ENCODE peak calls at places on chromosomes 7 and 10, in four cellular contexts. L is HCT116; E is cardiac muscle cell; C is naive thymus-derived CD4-positive, alpha-beta T cell. H is an unnamed sample.

GRCh38 chr10:3805791-3806381 is 20.9 kb upstream of the KLF6 start:
- DNase-seq in C (no peak), L (peak; percentile 51), E (no peak), H (no peak)

GRCh38 chr7:12650080-12650479 is 37.4 kb upstream of the ARL4A start:
- DNase-seq in E (no peak), L (no peak), C (no peak), H (no peak)

GRCh38 chr7:1056006-1056784 is 11.8 kb downstream of the GPR146 start:
- DNase-seq in E (no peak), L (no peak), C (no peak), H (no peak)

GRCh38 chr10:86647773-86648705 is 6.3 kb upstream of the OPN4 start:
- DNase-seq in L (no peak), E (no peak), C (no peak), H (peak; percentile 79)

GRCh38 chr7:2628137-2628482 is 3.7 kb upstream of the TTYH3 start:
- DNase-seq in C (no peak), L (no peak), E (no peak), H (no peak)

GRCh38 chr10:22849077-22849810 is 78.6 kb upstream of the ARMC3 start:
- DNase-seq in L (no peak), E (no peak), C (peak; percentile 16), H (no peak)

GRCh38 chr7:156612930-156613329 is 27.6 kb upstream of the RNF32 start:
- DNase-seq in C (peak; percentile 58), E (no peak), L (no peak), H (no peak)

GRCh38 chr7:123935436-123936381 is 10.7 kb downstream of the SPAM1 start:
- DNase-seq in L (no peak), C (no peak), E (no peak), H (no peak)

GRCh38 chr7:66423729-66424128 is 205.0 kb upstream of the KCTD7 start:
- DNase-seq in L (no peak), E (no peak), C (no peak), H (no peak)

GRCh38 chr7:73718905-73719805 is at the start of gene STX1A:
- DNase-seq in L (no peak), C (peak; percentile 74), E (peak; percentile 87), H (peak; percentile 75)

GRCh38 chr7:111516612-111517011 is 45.7 kb downstream of the IMMP2L start:
- DNase-seq in E (no peak), C (no peak), L (no peak), H (no peak)

GRCh38 chr7:63899691-63900393 is 98.8 kb upstream of the ZNF722 start:
- DNase-seq in L (no peak), E (no peak), C (peak; percentile 79), H (peak; percentile 1)

GRCh38 chr10:24603333-24603732 is 120.4 kb downstream of the ARHGAP21 start:
- DNase-seq in C (no peak), E (no peak), L (no peak), H (peak; percentile 26)

GRCh38 chr7:30173058-30173897 is 38.5 kb downstream of the MTURN start:
- DNase-seq in L (no peak), E (peak; percentile 73), C (no peak), H (peak; percentile 73)

H was measured in HTR-8/SVneo.